ENCODE peak calls at places on chromosomes 2 and 18, in seven cellular contexts. One of them, this sample, is unnamed.

GRCh38 chr2:1675633-1676032 is 68.7 kb downstream of the PXDN start:
- DNase-seq in right atrium auricular region: peak
- DNase-seq in heart right ventricle: no peak
- DNase-seq in psoas muscle: peak
- DNase-seq in astrocyte: peak
- DNase-seq in transverse colon: peak
- DNase-seq in IMR-90: peak
- DNase-seq in this sample: peak

GRCh38 chr18:48607049-48607984 is 68.5 kb downstream of the CTIF start:
- DNase-seq in psoas muscle: no peak
- DNase-seq in transverse colon: no peak
- DNase-seq in right atrium auricular region: no peak
- DNase-seq in IMR-90: peak
- DNase-seq in astrocyte: peak
- DNase-seq in heart right ventricle: peak
- DNase-seq in this sample: peak

GRCh38 chr2:45120546-45120945 is 111.3 kb upstream of the SIX2 start:
- DNase-seq in right atrium auricular region: no peak
- DNase-seq in heart right ventricle: no peak
- DNase-seq in astrocyte: no peak
- DNase-seq in psoas muscle: no peak
- DNase-seq in transverse colon: no peak
- DNase-seq in IMR-90: peak
- DNase-seq in this sample: no peak

GRCh38 chr2:140895378-140895777 is 1235.4 kb downstream of the LRP1B start:
- DNase-seq in astrocyte: no peak
- DNase-seq in heart right ventricle: no peak
- DNase-seq in psoas muscle: no peak
- DNase-seq in transverse colon: no peak
- DNase-seq in right atrium auricular region: no peak
- DNase-seq in IMR-90: no peak
- DNase-seq in this sample: no peak

GRCh38 chr2:43717323-43717722 is 41.1 kb upstream of the C1GALT1C1L start:
- DNase-seq in heart right ventricle: no peak
- DNase-seq in transverse colon: no peak
- DNase-seq in psoas muscle: no peak
- DNase-seq in right atrium auricular region: no peak
- DNase-seq in astrocyte: no peak
- DNase-seq in IMR-90: no peak
- DNase-seq in this sample: no peak

GRCh38 chr18:25832008-25832604 is 258.3 kb downstream of the SS18 start:
- DNase-seq in transverse colon: peak
- DNase-seq in psoas muscle: peak
- DNase-seq in IMR-90: peak
- DNase-seq in astrocyte: peak
- DNase-seq in heart right ventricle: peak
- DNase-seq in right atrium auricular region: peak
- DNase-seq in this sample: peak

GRCh38 chr18:23263551-23264235 is 128.4 kb downstream of the CABLES1 start:
- DNase-seq in heart right ventricle: no peak
- DNase-seq in astrocyte: no peak
- DNase-seq in IMR-90: no peak
- DNase-seq in right atrium auricular region: no peak
- DNase-seq in psoas muscle: no peak
- DNase-seq in transverse colon: no peak
- DNase-seq in this sample: no peak

GRCh38 chr2:28356095-28356911 is 36.4 kb upstream of the FOSL2 start:
- DNase-seq in IMR-90: peak
- DNase-seq in heart right ventricle: peak
- DNase-seq in right atrium auricular region: peak
- DNase-seq in transverse colon: peak
- DNase-seq in astrocyte: peak
- DNase-seq in psoas muscle: peak
- DNase-seq in this sample: peak

GRCh38 chr2:69565431-69565839 is 78.1 kb downstream of the AAK1 start:
- DNase-seq in transverse colon: peak
- DNase-seq in heart right ventricle: peak
- DNase-seq in IMR-90: no peak
- DNase-seq in astrocyte: no peak
- DNase-seq in right atrium auricular region: no peak
- DNase-seq in psoas muscle: peak
- DNase-seq in this sample: peak

GRCh38 chr2:182359027-182360011 is 67.5 kb downstream of the PDE1A start:
- DNase-seq in heart right ventricle: no peak
- DNase-seq in astrocyte: peak
- DNase-seq in right atrium auricular region: no peak
- DNase-seq in transverse colon: no peak
- DNase-seq in psoas muscle: no peak
- DNase-seq in IMR-90: peak
- DNase-seq in this sample: peak

GRCh38 chr2:165573534-165574461 is 104.3 kb downstream of the CSRNP3 start:
- DNase-seq in psoas muscle: no peak
- DNase-seq in astrocyte: peak
- DNase-seq in transverse colon: peak
- DNase-seq in right atrium auricular region: peak
- DNase-seq in IMR-90: no peak
- DNase-seq in heart right ventricle: peak
- DNase-seq in this sample: peak

GRCh38 chr2:238287702-238288649 is at the start of gene PER2:
- DNase-seq in psoas muscle: peak
- DNase-seq in transverse colon: peak
- DNase-seq in heart right ventricle: peak
- DNase-seq in IMR-90: peak
- DNase-seq in right atrium auricular region: peak
- DNase-seq in astrocyte: peak
- DNase-seq in this sample: peak

GRCh38 chr2:111653913-111654312 is 230.1 kb downstream of the ANAPC1 start:
- DNase-seq in heart right ventricle: no peak
- DNase-seq in transverse colon: no peak
- DNase-seq in IMR-90: no peak
- DNase-seq in psoas muscle: no peak
- DNase-seq in right atrium auricular region: no peak
- DNase-seq in astrocyte: no peak
- DNase-seq in this sample: no peak

GRCh38 chr2:186532891-186533290 is 46.8 kb downstream of the ZC3H15 start:
- DNase-seq in heart right ventricle: no peak
- DNase-seq in astrocyte: peak
- DNase-seq in transverse colon: no peak
- DNase-seq in IMR-90: no peak
- DNase-seq in right atrium auricular region: no peak
- DNase-seq in psoas muscle: no peak
- DNase-seq in this sample: peak

GRCh38 chr18:8771930-8772329 is 66.6 kb downstream of the MTCL1 start:
- DNase-seq in right atrium auricular region: no peak
- DNase-seq in IMR-90: no peak
- DNase-seq in astrocyte: peak
- DNase-seq in psoas muscle: no peak
- DNase-seq in transverse colon: peak
- DNase-seq in heart right ventricle: peak
- DNase-seq in this sample: peak

GRCh38 chr2:128322651-128323491 is 4.2 kb upstream of the HS6ST1 start:
- DNase-seq in heart right ventricle: no peak
- DNase-seq in right atrium auricular region: peak
- DNase-seq in astrocyte: no peak
- DNase-seq in psoas muscle: no peak
- DNase-seq in transverse colon: no peak
- DNase-seq in IMR-90: no peak
- DNase-seq in this sample: no peak

GRCh38 chr18:44548291-44549221 is 132.1 kb upstream of the SETBP1 start:
- DNase-seq in IMR-90: no peak
- DNase-seq in right atrium auricular region: no peak
- DNase-seq in psoas muscle: peak
- DNase-seq in heart right ventricle: no peak
- DNase-seq in astrocyte: peak
- DNase-seq in transverse colon: peak
- DNase-seq in this sample: peak

GRCh38 chr2:20946494-20946893 is 97.4 kb downstream of the APOB start:
- DNase-seq in IMR-90: no peak
- DNase-seq in transverse colon: no peak
- DNase-seq in psoas muscle: no peak
- DNase-seq in heart right ventricle: no peak
- DNase-seq in astrocyte: no peak
- DNase-seq in right atrium auricular region: no peak
- DNase-seq in this sample: no peak

GRCh38 chr2:69993048-69993565 is 31.7 kb upstream of the ASPRV1 start:
- DNase-seq in right atrium auricular region: no peak
- DNase-seq in astrocyte: no peak
- DNase-seq in psoas muscle: no peak
- DNase-seq in IMR-90: no peak
- DNase-seq in heart right ventricle: no peak
- DNase-seq in transverse colon: no peak
- DNase-seq in this sample: no peak

GRCh38 chr2:189519631-189520387 is 60.8 kb downstream of the SLC40A1 start:
- DNase-seq in astrocyte: no peak
- DNase-seq in heart right ventricle: no peak
- DNase-seq in right atrium auricular region: no peak
- DNase-seq in transverse colon: no peak
- DNase-seq in psoas muscle: no peak
- DNase-seq in IMR-90: no peak
- DNase-seq in this sample: no peak

GRCh38 chr2:74951211-74951754 is 7.2 kb upstream of the POLE4 start:
- DNase-seq in transverse colon: no peak
- DNase-seq in right atrium auricular region: no peak
- DNase-seq in psoas muscle: no peak
- DNase-seq in astrocyte: no peak
- DNase-seq in IMR-90: no peak
- DNase-seq in heart right ventricle: no peak
- DNase-seq in this sample: no peak

GRCh38 chr2:214492152-214492551 is 81.3 kb downstream of the VWC2L start:
- DNase-seq in transverse colon: no peak
- DNase-seq in psoas muscle: no peak
- DNase-seq in astrocyte: no peak
- DNase-seq in right atrium auricular region: no peak
- DNase-seq in IMR-90: no peak
- DNase-seq in heart right ventricle: no peak
- DNase-seq in this sample: no peak
- TF ChIP-seq CTCF in transverse colon: no peak
- TF ChIP-seq CTCF in psoas muscle: no peak
- TF ChIP-seq CTCF in astrocyte: no peak
- TF ChIP-seq CTCF in right atrium auricular region: no peak
- TF ChIP-seq CTCF in IMR-90: no peak
- TF ChIP-seq CTCF in heart right ventricle: no peak
- TF ChIP-seq CTCF in this sample: no peak

GRCh38 chr2:37855283-37856041 is 69.6 kb upstream of the RMDN2 start:
- DNase-seq in IMR-90: no peak
- DNase-seq in transverse colon: no peak
- DNase-seq in psoas muscle: peak
- DNase-seq in right atrium auricular region: no peak
- DNase-seq in astrocyte: no peak
- DNase-seq in heart right ventricle: peak
- DNase-seq in this sample: peak
- H3K4me3 ChIP-seq in IMR-90: no peak
- H3K4me3 ChIP-seq in transverse colon: no peak
- H3K4me3 ChIP-seq in psoas muscle: no peak
- H3K4me3 ChIP-seq in right atrium auricular region: no peak
- H3K4me3 ChIP-seq in astrocyte: no peak
- H3K4me3 ChIP-seq in heart right ventricle: no peak
- H3K4me3 ChIP-seq in this sample: no peak

GRCh38 chr18:76451475-76452331 is 43.3 kb downstream of the ZNF516 start:
- DNase-seq in astrocyte: no peak
- DNase-seq in transverse colon: no peak
- DNase-seq in psoas muscle: no peak
- DNase-seq in right atrium auricular region: peak
- DNase-seq in IMR-90: no peak
- DNase-seq in heart right ventricle: no peak
- DNase-seq in this sample: no peak
- TF ChIP-seq CTCF in astrocyte: no peak
- TF ChIP-seq CTCF in transverse colon: no peak
- TF ChIP-seq CTCF in psoas muscle: no peak
- TF ChIP-seq CTCF in right atrium auricular region: no peak
- TF ChIP-seq CTCF in IMR-90: no peak
- TF ChIP-seq CTCF in heart right ventricle: no peak
- TF ChIP-seq CTCF in this sample: no peak

GRCh38 chr2:3784731-3785130 is 81.4 kb downstream of the DCDC2C start:
- DNase-seq in heart right ventricle: no peak
- DNase-seq in psoas muscle: no peak
- DNase-seq in astrocyte: no peak
- DNase-seq in IMR-90: peak
- DNase-seq in transverse colon: no peak
- DNase-seq in right atrium auricular region: no peak
- DNase-seq in this sample: peak

GRCh38 chr2:3778016-3778415 is 74.6 kb downstream of the DCDC2C start:
- DNase-seq in astrocyte: no peak
- DNase-seq in right atrium auricular region: no peak
- DNase-seq in IMR-90: no peak
- DNase-seq in transverse colon: no peak
- DNase-seq in psoas muscle: no peak
- DNase-seq in heart right ventricle: no peak
- DNase-seq in this sample: no peak

GRCh38 chr2:3778841-3779505 is 75.6 kb downstream of the DCDC2C start:
- DNase-seq in transverse colon: no peak
- DNase-seq in IMR-90: no peak
- DNase-seq in heart right ventricle: no peak
- DNase-seq in right atrium auricular region: peak
- DNase-seq in astrocyte: no peak
- DNase-seq in psoas muscle: no peak
- DNase-seq in this sample: no peak

GRCh38 chr2:3779650-3780049 is 76.3 kb downstream of the DCDC2C start:
- DNase-seq in right atrium auricular region: peak
- DNase-seq in astrocyte: no peak
- DNase-seq in transverse colon: no peak
- DNase-seq in psoas muscle: no peak
- DNase-seq in heart right ventricle: no peak
- DNase-seq in IMR-90: no peak
- DNase-seq in this sample: no peak

GRCh38 chr2:3780477-3781402 is 77.4 kb downstream of the DCDC2C start:
- DNase-seq in IMR-90: peak
- DNase-seq in psoas muscle: peak
- DNase-seq in transverse colon: peak
- DNase-seq in astrocyte: no peak
- DNase-seq in right atrium auricular region: peak
- DNase-seq in heart right ventricle: peak
- DNase-seq in this sample: peak
- H3K4me3 ChIP-seq in IMR-90: no peak
- H3K4me3 ChIP-seq in psoas muscle: no peak
- H3K4me3 ChIP-seq in transverse colon: no peak
- H3K4me3 ChIP-seq in astrocyte: no peak
- H3K4me3 ChIP-seq in right atrium auricular region: peak
- H3K4me3 ChIP-seq in heart right ventricle: no peak
- H3K4me3 ChIP-seq in this sample: no peak